ENCODE peak calls at places on chromosomes 4 and X, in ten cellular contexts. One of them, this sample, is unnamed.

GRCh38 chr4:119627267-119628190 is 1.1 kb downstream of the PDE5A start:
- DNase-seq in HCT116: peak
- DNase-seq in K562: peak
- DNase-seq in transverse colon: peak
- DNase-seq in GM12892: peak
- DNase-seq in HepG2: no peak
- DNase-seq in lower leg skin: peak
- DNase-seq in GM12891: peak
- DNase-seq in heart left ventricle: peak
- DNase-seq in A549: peak
- DNase-seq in this sample: peak

GRCh38 chr4:101022151-101023024 is 324.9 kb downstream of the PPP3CA start:
- DNase-seq in GM12891: no peak
- DNase-seq in heart left ventricle: no peak
- DNase-seq in lower leg skin: no peak
- DNase-seq in A549: no peak
- DNase-seq in HepG2: no peak
- DNase-seq in K562: no peak
- DNase-seq in GM12892: no peak
- DNase-seq in HCT116: no peak
- DNase-seq in transverse colon: no peak
- DNase-seq in this sample: no peak

GRCh38 chr4:7894677-7895181 is 44.9 kb downstream of the AFAP1 start:
- DNase-seq in GM12891: no peak
- DNase-seq in heart left ventricle: no peak
- DNase-seq in HepG2: no peak
- DNase-seq in A549: no peak
- DNase-seq in HCT116: no peak
- DNase-seq in K562: no peak
- DNase-seq in GM12892: no peak
- DNase-seq in lower leg skin: no peak
- DNase-seq in transverse colon: no peak
- DNase-seq in this sample: no peak

GRCh38 chrX:70033348-70033747 is 16.4 kb downstream of the AWAT2 start:
- DNase-seq in transverse colon: no peak
- DNase-seq in K562: peak
- DNase-seq in heart left ventricle: no peak
- DNase-seq in A549: peak
- DNase-seq in GM12891: peak
- DNase-seq in HepG2: peak
- DNase-seq in lower leg skin: no peak
- DNase-seq in HCT116: peak
- DNase-seq in GM12892: no peak
- DNase-seq in this sample: peak

GRCh38 chr4:8236141-8236919 is 33.2 kb upstream of the HTRA3 start:
- DNase-seq in A549: no peak
- DNase-seq in GM12891: no peak
- DNase-seq in transverse colon: no peak
- DNase-seq in K562: peak
- DNase-seq in lower leg skin: no peak
- DNase-seq in GM12892: no peak
- DNase-seq in HepG2: no peak
- DNase-seq in HCT116: no peak
- DNase-seq in heart left ventricle: no peak
- DNase-seq in this sample: no peak

GRCh38 chr4:168183717-168184571 is 91.6 kb downstream of the ANXA10 start:
- DNase-seq in HepG2: peak
- DNase-seq in heart left ventricle: no peak
- DNase-seq in A549: peak
- DNase-seq in transverse colon: no peak
- DNase-seq in HCT116: peak
- DNase-seq in lower leg skin: no peak
- DNase-seq in K562: no peak
- DNase-seq in GM12892: no peak
- DNase-seq in GM12891: no peak
- DNase-seq in this sample: no peak

GRCh38 chrX:29666361-29666760 is 549.0 kb upstream of the MAGEB2 start:
- DNase-seq in heart left ventricle: no peak
- DNase-seq in HCT116: no peak
- DNase-seq in HepG2: no peak
- DNase-seq in GM12891: no peak
- DNase-seq in K562: no peak
- DNase-seq in transverse colon: no peak
- DNase-seq in lower leg skin: no peak
- DNase-seq in A549: no peak
- DNase-seq in GM12892: no peak
- DNase-seq in this sample: no peak

GRCh38 chrX:71160475-71160874 is 15.8 kb downstream of the NLGN3 start:
- DNase-seq in lower leg skin: no peak
- DNase-seq in HepG2: no peak
- DNase-seq in K562: no peak
- DNase-seq in HCT116: no peak
- DNase-seq in transverse colon: no peak
- DNase-seq in A549: no peak
- DNase-seq in heart left ventricle: no peak
- DNase-seq in GM12892: no peak
- DNase-seq in GM12891: no peak
- DNase-seq in this sample: no peak

GRCh38 chrX:8730812-8731578 is 942 bp downstream of the ANOS1 start:
- DNase-seq in HepG2: no peak
- DNase-seq in heart left ventricle: no peak
- DNase-seq in HCT116: no peak
- DNase-seq in A549: no peak
- DNase-seq in lower leg skin: no peak
- DNase-seq in transverse colon: no peak
- DNase-seq in GM12891: no peak
- DNase-seq in GM12892: no peak
- DNase-seq in K562: no peak
- DNase-seq in this sample: peak

GRCh38 chr4:150078996-150079581 is 844 bp downstream of the DCLK2 start:
- DNase-seq in A549: peak
- DNase-seq in transverse colon: peak
- DNase-seq in GM12891: peak
- DNase-seq in HepG2: no peak
- DNase-seq in heart left ventricle: peak
- DNase-seq in HCT116: no peak
- DNase-seq in GM12892: peak
- DNase-seq in lower leg skin: no peak
- DNase-seq in K562: no peak
- DNase-seq in this sample: peak

GRCh38 chr4:6272863-6273660 is 3.4 kb downstream of the WFS1 start:
- DNase-seq in lower leg skin: no peak
- DNase-seq in K562: no peak
- DNase-seq in transverse colon: no peak
- DNase-seq in A549: peak
- DNase-seq in GM12891: no peak
- DNase-seq in GM12892: no peak
- DNase-seq in HepG2: peak
- DNase-seq in heart left ventricle: no peak
- DNase-seq in HCT116: no peak
- DNase-seq in this sample: no peak

GRCh38 chr4:39698424-39699009 is 581 bp downstream of the UBE2K start:
- DNase-seq in GM12891: no peak
- DNase-seq in HCT116: no peak
- DNase-seq in lower leg skin: peak
- DNase-seq in HepG2: peak
- DNase-seq in A549: peak
- DNase-seq in transverse colon: peak
- DNase-seq in heart left ventricle: peak
- DNase-seq in K562: peak
- DNase-seq in GM12892: no peak
- DNase-seq in this sample: peak

DNA sequence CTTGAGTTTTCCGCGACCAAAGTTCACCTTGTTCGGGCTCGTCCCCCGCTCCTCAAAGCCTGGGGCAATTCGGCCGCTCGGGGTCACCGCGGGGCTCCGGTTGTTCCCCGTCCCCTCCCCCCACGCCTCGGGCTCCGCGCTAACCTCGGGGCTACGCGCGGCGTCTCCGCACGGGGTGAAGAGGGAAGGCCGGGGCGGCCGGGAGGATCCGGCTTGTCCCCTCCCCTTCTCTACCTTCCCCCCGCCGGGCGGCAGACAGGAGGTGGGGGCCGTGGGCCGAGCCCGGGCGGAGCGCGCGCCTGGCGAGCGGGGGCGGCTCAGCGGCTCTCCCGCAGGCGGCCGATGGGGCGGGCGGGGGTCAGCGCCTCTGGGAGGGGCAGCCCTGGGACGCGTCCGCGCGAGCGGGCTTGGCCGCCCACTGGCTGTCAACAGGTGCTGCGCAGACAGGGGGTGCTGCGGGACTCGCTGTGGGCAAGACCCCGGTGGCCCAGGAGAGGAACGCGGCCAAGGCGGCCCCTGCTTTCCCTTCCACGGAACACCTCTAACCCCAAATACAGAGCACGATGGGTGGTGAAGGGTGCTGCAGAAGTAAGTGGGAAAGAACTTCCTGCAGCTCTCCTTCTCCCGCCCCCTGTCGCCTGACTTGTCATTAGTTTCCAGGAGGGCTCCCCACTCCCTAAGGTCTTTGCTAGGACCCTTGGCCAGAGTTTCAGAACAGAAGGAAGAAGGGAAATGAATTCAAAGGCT is at the start of gene PDGFC:
- DNase-seq in GM12891: peak
- DNase-seq in K562: peak
- DNase-seq in HepG2: peak
- DNase-seq in lower leg skin: peak
- DNase-seq in heart left ventricle: peak
- DNase-seq in A549: peak
- DNase-seq in HCT116: no peak
- DNase-seq in transverse colon: peak
- DNase-seq in GM12892: peak
- DNase-seq in this sample: peak
- TF ChIP-seq POLR2A in GM12891: no peak
- TF ChIP-seq POLR2A in K562: no peak
- TF ChIP-seq POLR2A in HepG2: peak
- TF ChIP-seq POLR2A in lower leg skin: no peak
- TF ChIP-seq POLR2A in heart left ventricle: peak
- TF ChIP-seq POLR2A in A549: no peak
- TF ChIP-seq POLR2A in HCT116: peak
- TF ChIP-seq POLR2A in transverse colon: no peak
- TF ChIP-seq POLR2A in GM12892: no peak
- TF ChIP-seq POLR2A in this sample: no peak

GRCh38 chrX:119885554-119886428 is 9.9 kb upstream of the AKAP14 start:
- DNase-seq in GM12891: no peak
- DNase-seq in lower leg skin: no peak
- DNase-seq in HepG2: peak
- DNase-seq in HCT116: no peak
- DNase-seq in A549: no peak
- DNase-seq in K562: no peak
- DNase-seq in heart left ventricle: no peak
- DNase-seq in GM12892: no peak
- DNase-seq in transverse colon: no peak
- DNase-seq in this sample: peak
- TF ChIP-seq POLR2A in GM12891: no peak
- TF ChIP-seq POLR2A in lower leg skin: no peak
- TF ChIP-seq POLR2A in HepG2: peak
- TF ChIP-seq POLR2A in HCT116: no peak
- TF ChIP-seq POLR2A in A549: no peak
- TF ChIP-seq POLR2A in K562: no peak
- TF ChIP-seq POLR2A in heart left ventricle: no peak
- TF ChIP-seq POLR2A in GM12892: no peak
- TF ChIP-seq POLR2A in transverse colon: no peak
- TF ChIP-seq POLR2A in this sample: no peak

DNA sequence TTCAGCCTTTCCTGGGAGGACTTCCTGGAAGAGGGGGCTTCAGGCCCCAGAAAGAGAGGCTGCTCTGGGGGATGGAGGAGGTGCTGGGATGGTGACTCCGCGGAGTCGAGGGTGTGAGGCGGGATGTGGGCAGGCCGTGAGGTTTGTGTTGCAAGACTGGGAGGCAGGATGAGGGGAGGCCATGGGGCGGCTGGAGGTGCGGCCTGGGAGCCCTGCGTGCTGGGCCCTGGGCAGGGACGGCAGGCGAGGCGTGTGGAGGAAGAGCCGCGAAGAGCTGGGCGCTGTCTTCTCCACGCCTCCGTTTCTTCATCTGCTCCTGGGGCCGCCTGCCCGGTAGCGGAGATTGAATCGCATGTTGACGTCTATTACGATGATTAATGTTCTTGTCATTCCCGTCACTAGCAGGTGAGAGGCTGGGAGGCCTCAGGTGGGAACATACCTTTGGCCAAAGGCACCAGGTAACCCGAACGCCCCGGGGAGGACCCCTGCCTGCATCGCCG is 854 bp upstream of the FGFRL1 start:
- DNase-seq in transverse colon: peak
- DNase-seq in HCT116: peak
- DNase-seq in GM12892: no peak
- DNase-seq in K562: peak
- DNase-seq in heart left ventricle: peak
- DNase-seq in HepG2: no peak
- DNase-seq in A549: no peak
- DNase-seq in GM12891: no peak
- DNase-seq in lower leg skin: peak
- DNase-seq in this sample: peak
- TF ChIP-seq POLR2A in transverse colon: peak
- TF ChIP-seq POLR2A in HCT116: no peak
- TF ChIP-seq POLR2A in GM12892: no peak
- TF ChIP-seq POLR2A in K562: no peak
- TF ChIP-seq POLR2A in heart left ventricle: no peak
- TF ChIP-seq POLR2A in HepG2: no peak
- TF ChIP-seq POLR2A in A549: no peak
- TF ChIP-seq POLR2A in GM12891: no peak
- TF ChIP-seq POLR2A in lower leg skin: no peak
- TF ChIP-seq POLR2A in this sample: no peak

GRCh38 chrX:136764206-136764605 is 16.5 kb downstream of the ARHGEF6 start:
- DNase-seq in A549: no peak
- DNase-seq in heart left ventricle: no peak
- DNase-seq in transverse colon: no peak
- DNase-seq in HCT116: no peak
- DNase-seq in GM12892: no peak
- DNase-seq in HepG2: no peak
- DNase-seq in GM12891: no peak
- DNase-seq in K562: no peak
- DNase-seq in lower leg skin: no peak
- DNase-seq in this sample: no peak

GRCh38 chrX:136765957-136766356 is 14.8 kb downstream of the ARHGEF6 start:
- DNase-seq in GM12892: no peak
- DNase-seq in heart left ventricle: no peak
- DNase-seq in HepG2: no peak
- DNase-seq in K562: no peak
- DNase-seq in lower leg skin: no peak
- DNase-seq in HCT116: no peak
- DNase-seq in GM12891: no peak
- DNase-seq in A549: no peak
- DNase-seq in transverse colon: no peak
- DNase-seq in this sample: no peak

GRCh38 chrX:136768469-136769084 is 12.2 kb downstream of the ARHGEF6 start:
- DNase-seq in GM12892: no peak
- DNase-seq in transverse colon: peak
- DNase-seq in HepG2: no peak
- DNase-seq in HCT116: peak
- DNase-seq in A549: no peak
- DNase-seq in K562: peak
- DNase-seq in heart left ventricle: peak
- DNase-seq in lower leg skin: peak
- DNase-seq in GM12891: no peak
- DNase-seq in this sample: peak

GRCh38 chrX:136766785-136767103 is 14.0 kb downstream of the ARHGEF6 start:
- DNase-seq in K562: no peak
- DNase-seq in HCT116: no peak
- DNase-seq in lower leg skin: no peak
- DNase-seq in GM12891: no peak
- DNase-seq in HepG2: no peak
- DNase-seq in heart left ventricle: no peak
- DNase-seq in GM12892: no peak
- DNase-seq in A549: no peak
- DNase-seq in transverse colon: no peak
- DNase-seq in this sample: peak

GRCh38 chrX:136767104-136767941 is 13.4 kb downstream of the ARHGEF6 start:
- DNase-seq in HCT116: no peak
- DNase-seq in K562: peak
- DNase-seq in transverse colon: peak
- DNase-seq in lower leg skin: peak
- DNase-seq in GM12891: peak
- DNase-seq in heart left ventricle: peak
- DNase-seq in HepG2: peak
- DNase-seq in GM12892: peak
- DNase-seq in A549: peak
- DNase-seq in this sample: peak
- TF ChIP-seq POLR2A in HCT116: no peak
- TF ChIP-seq POLR2A in K562: peak
- TF ChIP-seq POLR2A in transverse colon: no peak
- TF ChIP-seq POLR2A in lower leg skin: no peak
- TF ChIP-seq POLR2A in GM12891: no peak
- TF ChIP-seq POLR2A in heart left ventricle: peak
- TF ChIP-seq POLR2A in HepG2: no peak
- TF ChIP-seq POLR2A in GM12892: no peak
- TF ChIP-seq POLR2A in A549: no peak
- TF ChIP-seq POLR2A in this sample: no peak